ENCODE peak calls at places on chromosomes 2 and 18, in five cellular contexts. C is K562, H is neural progenitor cell, L is body of pancreas, Y is transverse colon. R is an unnamed sample. For H3K36me3, the result is how much of the 10 kb centered on the place peaks cover.

GRCh38 chr2:133633851-133634250 is 65.6 kb upstream of the NCKAP5 start:
- DNase-seq in L (no peak), H (no peak), C (no peak), Y (no peak), R (no peak)

GRCh38 chr2:72757177-72757775 is 68.6 kb downstream of the EXOC6B start:
- DNase-seq in H (peak), Y (no peak), L (peak), C (peak), R (peak)

GRCh38 chr2:71936076-71937030 is 211.3 kb downstream of the CYP26B1 start:
- DNase-seq in C (peak), L (no peak), Y (no peak), H (no peak), R (no peak)

GRCh38 chr2:187876554-187876953 is 322.3 kb upstream of the TFPI start:
- DNase-seq in L (no peak), H (no peak), C (no peak), Y (no peak), R (no peak)

GRCh38 chr2:55842009-55842408 is 81.6 kb downstream of the EFEMP1 start:
- DNase-seq in L (no peak), C (no peak), Y (no peak), H (no peak), R (no peak)

GRCh38 chr2:225465827-225466226 is 66.3 kb downstream of the NYAP2 start:
- DNase-seq in L (no peak), Y (no peak), C (no peak), H (peak), R (no peak)

GRCh38 chr18:68837665-68838390 is 39.9 kb downstream of the CCDC102B start:
- DNase-seq in H (no peak), Y (no peak), L (no peak), C (no peak), R (no peak)

GRCh38 chr2:10246370-10246769 is 56.3 kb upstream of the HPCAL1 start:
- DNase-seq in C (no peak), H (no peak), L (no peak), Y (no peak), R (no peak)

GRCh38 chr2:241767464-241768250 is 9.0 kb upstream of the GAL3ST2 start:
- DNase-seq in Y (no peak), H (no peak), C (no peak), L (no peak), R (no peak)

GRCh38 chr18:79507546-79508480 is 112.1 kb downstream of the NFATC1 start:
- DNase-seq in H (no peak), C (no peak), L (peak), Y (peak), R (no peak)

GRCh38 chr18:48033770-48034650 is 103.6 kb upstream of the SMAD2 start:
- DNase-seq in L (no peak), H (no peak), Y (no peak), C (no peak), R (no peak)

GRCh38 chr2:207896525-207897295 is 127.0 kb upstream of the FZD5 start:
- DNase-seq in Y (peak), H (peak), C (peak), L (no peak), R (peak)

GRCh38 chr2:70686577-70687460 is 81.2 kb downstream of the ADD2 start:
- DNase-seq in L (no peak), C (peak), H (peak), Y (no peak), R (peak)

GRCh38 chr18:13560306-13560705 is 166.1 kb downstream of the FAM210A start:
- DNase-seq in L (no peak), H (no peak), Y (no peak), C (no peak), R (no peak)

GRCh38 chr18:11849845-11850747 is 1.1 kb upstream of the CHMP1B start:
- DNase-seq in L (peak), C (peak), H (peak), Y (peak), R (peak)

GRCh38 chr2:96374211-96374951 is 38.8 kb downstream of the NCAPH start:
- DNase-seq in C (no peak), H (no peak), L (peak), Y (peak), R (no peak)

GRCh38 chr2:237687666-237688065 is 60.3 kb downstream of the LRRFIP1 start:
- DNase-seq in C (no peak), H (no peak), L (peak), Y (peak), R (no peak)

GRCh38 chr2:149597050-149598013 is 9.8 kb upstream of the MMADHC start:
- DNase-seq in H (peak), C (peak), L (peak), Y (peak), R (peak)

GRCh38 chr2:190468814-190469569 is 60.8 kb downstream of the MFSD6 start:
- DNase-seq in C (peak), L (peak), H (no peak), Y (peak), R (no peak)

GRCh38 chr2:113930448-113930847 is 40.6 kb downstream of the ACTR3 start:
- DNase-seq in Y (no peak), C (no peak), L (no peak), H (no peak), R (no peak)

GRCh38 chr2:191869178-191869577 is 22.3 kb upstream of the CAVIN2 start:
- DNase-seq in H (peak), Y (peak), L (no peak), C (peak), R (no peak)

GRCh38 chr18:37402735-37403099 is 162.9 kb downstream of the CELF4 start:
- DNase-seq in Y (no peak), L (no peak), C (no peak), H (no peak), R (no peak)

GRCh38 chr2:96321230-96322103 is 3.6 kb upstream of the ITPRIPL1 start:
- DNase-seq in Y (peak), C (peak), H (peak), L (peak), R (peak)

GRCh38 chr2:74142340-74142739 is 5.4 kb downstream of the BOLA3 start:
- DNase-seq in H (peak), L (no peak), Y (no peak), C (peak), R (no peak)

GRCh38 chr2:150125708-150126107 is 361.8 kb downstream of the RND3 start:
- DNase-seq in H (peak), Y (no peak), C (peak), L (no peak), R (no peak)

GRCh38 chr2:55951533-55951932 is 28.0 kb upstream of the EFEMP1 start:
- DNase-seq in H (no peak), L (no peak), C (no peak), Y (no peak), R (no peak)

GRCh38 chr18:3405713-3406112 is 44.3 kb upstream of the TGIF1 start:
- DNase-seq in H (no peak), C (no peak), Y (no peak), L (no peak), R (no peak)

GRCh38 chr2:46717733-46718121 is 197.9 kb downstream of the MCFD2 start:
- DNase-seq in C (no peak), L (no peak), Y (no peak), H (peak), R (no peak)

GRCh38 chr18:35345950-35346349 is 1.7 kb upstream of the ZNF24 start:
- DNase-seq in C (no peak), L (no peak), H (no peak), Y (no peak), R (no peak)

GRCh38 chr2:102770506-102770905 is 8.7 kb downstream of the TMEM182 start:
- DNase-seq in H (peak), L (no peak), Y (no peak), C (no peak), R (no peak)

GRCh38 chr2:237235383-237236095 is 149.8 kb downstream of the COPS8 start:
- DNase-seq in H (no peak), C (no peak), Y (peak), L (peak), R (no peak)

DNA sequence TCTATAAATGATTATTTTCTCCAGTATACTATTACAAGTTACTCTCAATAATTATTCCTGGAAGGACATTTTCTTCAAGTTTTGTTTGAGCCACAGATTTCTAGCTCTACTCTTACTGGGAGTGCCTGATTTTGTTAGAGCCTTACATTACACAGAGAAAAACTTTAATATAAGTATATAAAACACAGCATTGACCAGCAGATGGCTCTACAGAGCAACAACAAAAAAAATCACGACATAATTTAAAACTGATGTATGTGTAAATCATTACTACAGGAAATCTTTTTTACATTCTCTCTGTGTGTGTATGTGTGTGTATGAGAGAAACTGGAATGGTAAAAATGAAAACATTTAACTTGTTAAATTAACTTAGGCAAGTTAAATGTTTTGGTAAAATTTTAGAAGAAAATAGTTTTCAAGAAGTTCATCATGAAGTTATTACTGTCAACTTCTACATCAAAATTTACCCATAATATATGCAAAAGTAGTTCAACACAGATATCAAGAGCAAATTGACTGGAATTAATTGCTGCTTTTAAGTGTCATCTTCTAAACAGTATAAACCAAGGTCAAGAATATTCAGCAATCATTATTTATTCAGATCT is 103.3 kb downstream of the MDH1 start:
- DNase-seq in Y (no peak), L (no peak), H (peak), C (peak), R (peak)
- TF ChIP-seq CTCF in Y (peak), L (peak), H (peak), C (peak), R (peak)

DNA sequence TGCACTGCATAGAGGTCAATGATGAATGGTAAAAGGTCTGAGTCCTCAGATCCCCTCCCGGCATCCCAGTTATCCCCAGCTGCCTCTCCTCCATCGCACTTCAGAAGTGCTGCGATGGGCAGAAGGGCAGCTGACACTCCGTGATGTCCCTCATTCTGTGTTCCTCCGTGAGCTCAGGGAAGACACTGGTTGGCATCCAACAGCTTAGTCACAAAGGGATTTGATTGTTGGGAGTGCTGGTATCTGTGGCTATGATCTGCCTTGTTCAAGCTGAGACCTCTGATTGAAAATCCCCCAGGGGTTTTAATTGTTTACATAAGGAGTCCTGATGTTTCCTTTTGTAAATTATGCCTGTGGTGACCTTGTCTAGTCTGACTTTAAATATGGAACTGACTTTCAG is 19.0 kb upstream of the SAG start:
- DNase-seq in Y (no peak), H (peak), L (no peak), C (no peak), R (no peak)
- H3K36me3 ChIP-seq in Y (half or more), H (under half), L (half or more), C (half or more), R (under half)

GRCh38 chr2:111698743-111699554 is 185.0 kb downstream of the ANAPC1 start:
- DNase-seq in L (peak), Y (peak), C (peak), H (no peak), R (peak)
- H3K4me3 ChIP-seq in L (no peak), Y (no peak), C (no peak), H (no peak), R (no peak)

GRCh38 chr2:227341553-227341952 is 16.5 kb downstream of the MFF start:
- DNase-seq in C (no peak), Y (no peak), H (no peak), L (no peak), R (no peak)

GRCh38 chr2:227351639-227352038 is 26.6 kb downstream of the MFF start:
- DNase-seq in C (no peak), H (no peak), Y (no peak), L (no peak), R (no peak)

GRCh38 chr2:227349989-227350648 is 25.1 kb downstream of the MFF start:
- DNase-seq in H (no peak), C (no peak), L (no peak), Y (no peak), R (no peak)

GRCh38 chr2:227347117-227347516 is 22.1 kb downstream of the MFF start:
- DNase-seq in Y (no peak), C (no peak), H (no peak), L (no peak), R (peak)
- TF ChIP-seq CTCF in Y (no peak), C (no peak), H (peak), L (no peak), R (no peak)

GRCh38 chr2:98543214-98543613 is 65.1 kb downstream of the COA5 start:
- DNase-seq in C (no peak), Y (no peak), L (no peak), H (no peak), R (no peak)
- H3K36me3 ChIP-seq in C (under half), Y (under half), L (under half), H (under half), R (under half)